ENCODE peak calls at places on chromosome 16, in four cellular contexts. T, Q, A and F are unnamed samples.

GRCh38 chr16:54125751-54126655 is 160.6 kb downstream of the IRX3 start:
- DNase-seq in T (no peak), Q (no peak), A (no peak), F (no peak)

GRCh38 chr16:19094542-19095365 is 19.0 kb upstream of the ITPRIPL2 start:
- DNase-seq in T (no peak), Q (peak), A (no peak), F (no peak)

GRCh38 chr16:12646490-12647274 is 157.0 kb downstream of the CPPED1 start:
- DNase-seq in T (peak), Q (peak), A (peak), F (peak)

GRCh38 chr16:11780988-11781680 is 15.9 kb downstream of the ZC3H7A start:
- DNase-seq in T (no peak), Q (no peak), A (no peak), F (no peak)

GRCh38 chr16:82152641-82153094 is 17.4 kb downstream of the MPHOSPH6 start:
- DNase-seq in T (no peak), Q (no peak), A (no peak), F (no peak)

GRCh38 chr16:31513126-31513525 is 4.9 kb upstream of the RUSF1 start:
- DNase-seq in T (no peak), Q (peak), A (no peak), F (no peak)

GRCh38 chr16:67166883-67167168 is 2.3 kb downstream of the HSF4 start:
- DNase-seq in T (no peak), Q (no peak), A (no peak), F (no peak)

GRCh38 chr16:47366228-47366627 is 94.6 kb downstream of the ITFG1 start:
- DNase-seq in T (no peak), Q (no peak), A (no peak), F (no peak)

GRCh38 chr16:87729266-87729954 is 36.4 kb downstream of the KLHDC4 start:
- DNase-seq in T (no peak), Q (no peak), A (no peak), F (no peak)

GRCh38 chr16:27408012-27408601 is 6.1 kb downstream of the IL21R start:
- DNase-seq in T (peak), Q (peak), A (no peak), F (no peak)

GRCh38 chr16:47916266-47916665 is 239.5 kb downstream of the ABCC12 start:
- DNase-seq in T (no peak), Q (no peak), A (no peak), F (no peak)

GRCh38 chr16:17828012-17828411 is 357.3 kb upstream of the XYLT1 start:
- DNase-seq in T (no peak), Q (peak), A (no peak), F (no peak)

GRCh38 chr16:2497116-2497630 is 16.6 kb upstream of the ATP6V0C start:
- DNase-seq in T (no peak), Q (peak), A (no peak), F (no peak)

GRCh38 chr16:583470-583814 is 6.4 kb upstream of the RAB40C start:
- DNase-seq in T (no peak), Q (no peak), A (no peak), F (no peak)